ENCODE peak calls at places on chromosomes 7 and 10, in seven cellular contexts. I, M, F, U, B, E and G are unnamed samples. For H3K36me3, the result is how much of the 10 kb centered on the place peaks cover.

GRCh38 chr10:23331567-23332290 is 12.9 kb downstream of the C10orf67 start:
- DNase-seq in I (no peak), M (no peak), F (no peak), U (no peak), B (no peak), E (no peak), G (no peak)

GRCh38 chr10:119652361-119652760 is 1.2 kb downstream of the BAG3 start:
- DNase-seq in I (no peak), M (no peak), F (no peak), U (no peak), B (peak), E (no peak), G (no peak)

GRCh38 chr7:55477781-55478374 is 94.4 kb downstream of the VOPP1 start:
- DNase-seq in I (no peak), M (no peak), F (no peak), U (no peak), B (no peak), E (no peak), G (no peak)

GRCh38 chr7:143435266-143435665 is 8.0 kb upstream of the TAS2R60 start:
- DNase-seq in I (no peak), M (no peak), F (no peak), U (no peak), B (no peak), E (no peak), G (no peak)

GRCh38 chr10:109899578-109900355 is 23.5 kb downstream of the XPNPEP1 start:
- DNase-seq in I (no peak), M (peak), F (no peak), U (no peak), B (no peak), E (peak), G (no peak)

GRCh38 chr7:101374990-101375389 is 12.3 kb downstream of the COL26A1 start:
- DNase-seq in I (no peak), M (no peak), F (no peak), U (no peak), B (no peak), E (no peak), G (no peak)

GRCh38 chr7:105943486-105943885 is 19.6 kb upstream of the CDHR3 start:
- DNase-seq in I (no peak), M (no peak), F (no peak), U (no peak), B (no peak), E (no peak), G (no peak)

GRCh38 chr7:63043657-63044543 is 954.7 kb upstream of the ZNF722 start:
- DNase-seq in I (no peak), M (no peak), F (peak), U (no peak), B (no peak), E (no peak), G (no peak)

GRCh38 chr7:74002474-74003017 is 25.4 kb upstream of the ELN start:
- DNase-seq in I (no peak), M (peak), F (peak), U (no peak), B (peak), E (no peak), G (no peak)

GRCh38 chr10:110413903-110414562 is 83.7 kb upstream of the DUSP5 start:
- DNase-seq in I (no peak), M (no peak), F (no peak), U (no peak), B (no peak), E (no peak), G (no peak)

GRCh38 chr10:102403115-102403514 is 7.6 kb downstream of the NFKB2 start:
- DNase-seq in I (no peak), M (no peak), F (no peak), U (no peak), B (no peak), E (no peak), G (no peak)

GRCh38 chr10:62433181-62433692 is 59.1 kb downstream of the ZNF365 start:
- DNase-seq in I (no peak), M (peak), F (peak), U (no peak), B (peak), E (peak), G (no peak)

DNA sequence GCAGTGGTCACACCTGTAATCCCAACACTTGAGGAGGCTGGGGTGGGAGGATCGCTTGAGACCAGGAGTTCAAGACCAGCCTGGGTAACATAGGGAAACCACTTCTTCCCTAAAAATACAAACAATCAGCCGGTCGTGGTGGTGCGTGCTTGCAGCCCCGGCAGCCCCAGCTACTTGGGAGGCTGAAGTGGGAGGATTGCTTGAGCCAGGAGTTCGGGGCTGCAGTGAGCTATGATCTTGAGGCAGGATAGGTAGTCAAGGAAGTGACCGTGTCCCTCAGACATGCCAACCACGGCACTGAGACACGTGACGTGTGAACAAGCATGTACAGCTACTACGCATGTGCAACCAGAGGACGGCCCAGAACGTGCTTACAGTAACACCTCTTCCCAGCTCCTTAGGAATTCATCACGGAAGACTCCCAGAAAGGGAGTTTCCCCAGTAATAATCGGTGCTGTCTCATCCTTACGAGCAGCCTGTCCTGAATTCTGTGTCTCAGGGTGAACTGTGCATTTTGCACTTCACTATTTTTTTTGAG is 5.3 kb downstream of the GUSB start:
- DNase-seq in I (no peak), M (no peak), F (no peak), U (no peak), B (no peak), E (no peak), G (no peak)
- TF ChIP-seq POLR2A in I (no peak), M (no peak), F (no peak), U (no peak), B (no peak), E (no peak), G (no peak)

GRCh38 chr7:130881091-130881798 is 147.2 kb upstream of the KLF14 start:
- DNase-seq in I (no peak), M (no peak), F (no peak), U (no peak), B (no peak), E (no peak), G (no peak)
- H3K36me3 ChIP-seq in I (under half), M (under half), F (under half), U (under half), B (under half), E (half or more), G (under half)

GRCh38 chr7:155296788-155297516 is 726 bp upstream of the INSIG1 start:
- DNase-seq in I (no peak), M (peak), F (peak), U (peak), B (peak), E (peak), G (peak)
- TF ChIP-seq CTCF in I (no peak), M (peak), F (no peak), U (no peak), B (no peak), E (peak), G (no peak)

DNA sequence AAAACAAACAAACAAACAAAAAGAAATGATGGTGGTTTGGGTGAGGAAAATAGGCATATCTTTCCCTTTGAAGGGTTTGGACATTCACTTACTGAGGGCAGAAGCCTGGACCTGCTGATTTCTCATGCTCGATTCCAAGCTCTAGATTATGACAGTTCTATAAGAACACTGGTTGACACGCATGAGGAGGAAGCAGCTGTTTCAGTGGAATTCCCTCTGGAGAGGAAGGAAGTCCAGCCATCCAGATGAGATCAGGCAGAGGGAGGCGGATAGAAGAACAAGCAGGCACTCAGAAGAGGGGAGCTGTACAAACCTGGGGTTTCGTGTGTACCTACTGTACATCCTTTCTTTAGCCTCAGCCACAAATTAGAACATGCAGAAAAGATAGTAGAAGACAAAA is 691.9 kb downstream of the INHBA start:
- DNase-seq in I (no peak), M (no peak), F (no peak), U (no peak), B (no peak), E (peak), G (no peak)
- TF ChIP-seq POLR2A in I (no peak), M (no peak), F (no peak), U (no peak), B (no peak), E (no peak), G (no peak)

GRCh38 chr10:24467094-24467493 is 256.6 kb downstream of the ARHGAP21 start:
- DNase-seq in I (no peak), M (no peak), F (no peak), U (no peak), B (no peak), E (no peak), G (no peak)
- H3K36me3 ChIP-seq in I (under half), M (under half), F (under half), U (under half), B (under half), E (under half), G (under half)

DNA sequence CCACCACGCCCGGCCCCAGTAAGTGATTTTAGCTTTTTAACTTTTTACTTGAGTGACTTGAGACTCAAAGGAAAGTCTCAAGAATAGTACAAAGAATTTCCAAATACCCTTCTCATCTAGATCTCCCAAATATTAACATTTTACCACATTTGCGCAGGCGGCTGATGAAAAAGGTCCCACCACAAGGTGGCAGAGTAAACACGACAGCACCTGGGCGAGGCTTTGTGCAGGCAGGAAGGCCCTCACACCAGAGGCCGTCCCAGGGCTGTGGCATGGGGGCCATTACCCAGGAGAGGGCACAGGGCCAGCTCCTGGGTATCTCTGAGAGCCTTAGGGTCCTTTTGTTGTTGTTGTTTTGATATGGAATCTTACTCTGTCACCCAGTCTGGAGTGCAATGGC is 50.0 kb upstream of the WIPI2 start:
- DNase-seq in I (peak), M (no peak), F (peak), U (no peak), B (peak), E (no peak), G (no peak)
- TF ChIP-seq CTCF in I (peak), M (no peak), F (peak), U (no peak), B (peak), E (no peak), G (no peak)

GRCh38 chr7:44067064-44067951 is 1.9 kb upstream of the PGAM2 start:
- DNase-seq in I (no peak), M (no peak), F (peak), U (peak), B (no peak), E (peak), G (no peak)
- TF ChIP-seq POLR2A in I (peak), M (no peak), F (no peak), U (no peak), B (no peak), E (no peak), G (no peak)